ENCODE peak calls at places on chromosome 9, in ten cellular contexts. One of them, this sample, is unnamed.

GRCh38 chr9:17222932-17223331 is 88.1 kb downstream of the CNTLN start:
- DNase-seq in cardiac fibroblast: no peak
- DNase-seq in pancreas: no peak
- DNase-seq in A549: no peak
- DNase-seq in EL: no peak
- DNase-seq in PC-9: no peak
- DNase-seq in psoas muscle: no peak
- DNase-seq in substantia nigra: no peak
- DNase-seq in HCEC 1CT: no peak
- DNase-seq in lower lobe of right lung: no peak
- DNase-seq in this sample: no peak

GRCh38 chr9:72554221-72554641 is 32.8 kb downstream of the TMC1 start:
- DNase-seq in PC-9: peak
- DNase-seq in lower lobe of right lung: no peak
- DNase-seq in substantia nigra: no peak
- DNase-seq in cardiac fibroblast: peak
- DNase-seq in HCEC 1CT: peak
- DNase-seq in EL: peak
- DNase-seq in pancreas: no peak
- DNase-seq in A549: peak
- DNase-seq in psoas muscle: no peak
- DNase-seq in this sample: no peak

GRCh38 chr9:17905356-17906203 is 326.7 kb downstream of the SH3GL2 start:
- DNase-seq in substantia nigra: no peak
- DNase-seq in psoas muscle: no peak
- DNase-seq in A549: no peak
- DNase-seq in EL: no peak
- DNase-seq in PC-9: no peak
- DNase-seq in cardiac fibroblast: no peak
- DNase-seq in lower lobe of right lung: no peak
- DNase-seq in HCEC 1CT: no peak
- DNase-seq in pancreas: no peak
- DNase-seq in this sample: no peak

GRCh38 chr9:113851860-113852259 is 24.2 kb upstream of the ZNF618 start:
- DNase-seq in A549: no peak
- DNase-seq in EL: no peak
- DNase-seq in substantia nigra: no peak
- DNase-seq in cardiac fibroblast: no peak
- DNase-seq in HCEC 1CT: no peak
- DNase-seq in pancreas: no peak
- DNase-seq in lower lobe of right lung: no peak
- DNase-seq in psoas muscle: no peak
- DNase-seq in PC-9: no peak
- DNase-seq in this sample: no peak

GRCh38 chr9:15576350-15577050 is 23.7 kb downstream of the CCDC171 start:
- DNase-seq in psoas muscle: no peak
- DNase-seq in pancreas: no peak
- DNase-seq in cardiac fibroblast: peak
- DNase-seq in lower lobe of right lung: no peak
- DNase-seq in A549: no peak
- DNase-seq in HCEC 1CT: no peak
- DNase-seq in substantia nigra: no peak
- DNase-seq in PC-9: no peak
- DNase-seq in EL: no peak
- DNase-seq in this sample: no peak

GRCh38 chr9:122777935-122778671 is 10.6 kb upstream of the OR5C1 start:
- DNase-seq in A549: peak
- DNase-seq in cardiac fibroblast: peak
- DNase-seq in HCEC 1CT: peak
- DNase-seq in substantia nigra: no peak
- DNase-seq in PC-9: peak
- DNase-seq in psoas muscle: no peak
- DNase-seq in EL: peak
- DNase-seq in pancreas: no peak
- DNase-seq in lower lobe of right lung: no peak
- DNase-seq in this sample: no peak

GRCh38 chr9:121369595-121370265 is at the start of gene STOM:
- DNase-seq in cardiac fibroblast: peak
- DNase-seq in PC-9: no peak
- DNase-seq in lower lobe of right lung: peak
- DNase-seq in pancreas: peak
- DNase-seq in psoas muscle: peak
- DNase-seq in HCEC 1CT: peak
- DNase-seq in EL: peak
- DNase-seq in substantia nigra: no peak
- DNase-seq in A549: no peak
- DNase-seq in this sample: no peak

GRCh38 chr9:129751841-129752801 is 721 bp downstream of the PTGES start:
- DNase-seq in lower lobe of right lung: peak
- DNase-seq in HCEC 1CT: no peak
- DNase-seq in cardiac fibroblast: no peak
- DNase-seq in PC-9: peak
- DNase-seq in EL: no peak
- DNase-seq in substantia nigra: no peak
- DNase-seq in psoas muscle: no peak
- DNase-seq in A549: no peak
- DNase-seq in pancreas: no peak
- DNase-seq in this sample: no peak

GRCh38 chr9:11871832-11872231 is 821.4 kb upstream of the TYRP1 start:
- DNase-seq in substantia nigra: no peak
- DNase-seq in HCEC 1CT: no peak
- DNase-seq in lower lobe of right lung: no peak
- DNase-seq in psoas muscle: no peak
- DNase-seq in PC-9: no peak
- DNase-seq in A549: no peak
- DNase-seq in EL: no peak
- DNase-seq in pancreas: no peak
- DNase-seq in cardiac fibroblast: no peak
- DNase-seq in this sample: no peak

GRCh38 chr9:80644044-80644443 is 1045.3 kb downstream of the TLE1 start:
- DNase-seq in PC-9: no peak
- DNase-seq in A549: no peak
- DNase-seq in EL: no peak
- DNase-seq in cardiac fibroblast: no peak
- DNase-seq in substantia nigra: no peak
- DNase-seq in pancreas: no peak
- DNase-seq in psoas muscle: no peak
- DNase-seq in lower lobe of right lung: no peak
- DNase-seq in HCEC 1CT: no peak
- DNase-seq in this sample: no peak

GRCh38 chr9:18721267-18722079 is 247.5 kb downstream of the ADAMTSL1 start:
- DNase-seq in HCEC 1CT: no peak
- DNase-seq in PC-9: no peak
- DNase-seq in cardiac fibroblast: no peak
- DNase-seq in pancreas: no peak
- DNase-seq in substantia nigra: no peak
- DNase-seq in lower lobe of right lung: no peak
- DNase-seq in psoas muscle: no peak
- DNase-seq in A549: no peak
- DNase-seq in EL: no peak
- DNase-seq in this sample: no peak